ENCODE peak calls at places on chromosomes 16 and 17, in nine cellular contexts. One of them, this sample, is unnamed.

GRCh38 chr17:968812-969766 is 10.5 kb downstream of the NXN start:
- DNase-seq in stromal cell of bone marrow: no peak
- DNase-seq in ELF-1: no peak
- DNase-seq in AG20443: peak
- DNase-seq in activated CD8-positive, alpha-beta T cell treated with anti-CD3 and anti-CD28 coated beads, Interleukin-2, amount 10 ng/mL, durations not matched to agents 7 days and 5 days: no peak
- DNase-seq in stomach: no peak
- DNase-seq in AG04449: no peak
- DNase-seq in anterior cingulate cortex: no peak
- DNase-seq in neural crest cell: no peak
- DNase-seq in this sample: no peak

GRCh38 chr16:68798398-68798797 is 44.9 kb upstream of the TANGO6 start:
- DNase-seq in activated CD8-positive, alpha-beta T cell treated with anti-CD3 and anti-CD28 coated beads, Interleukin-2, amount 10 ng/mL, durations not matched to agents 7 days and 5 days: no peak
- DNase-seq in anterior cingulate cortex: no peak
- DNase-seq in stromal cell of bone marrow: no peak
- DNase-seq in stomach: no peak
- DNase-seq in AG04449: no peak
- DNase-seq in ELF-1: no peak
- DNase-seq in AG20443: no peak
- DNase-seq in neural crest cell: no peak
- DNase-seq in this sample: no peak

GRCh38 chr17:73455767-73456166 is 144.0 kb upstream of the CDC42EP4 start:
- DNase-seq in stromal cell of bone marrow: no peak
- DNase-seq in stomach: no peak
- DNase-seq in AG20443: no peak
- DNase-seq in anterior cingulate cortex: no peak
- DNase-seq in AG04449: no peak
- DNase-seq in activated CD8-positive, alpha-beta T cell treated with anti-CD3 and anti-CD28 coated beads, Interleukin-2, amount 10 ng/mL, durations not matched to agents 7 days and 5 days: no peak
- DNase-seq in neural crest cell: no peak
- DNase-seq in ELF-1: no peak
- DNase-seq in this sample: no peak

GRCh38 chr17:56350592-56350991 is 197.3 kb downstream of the ANKFN1 start:
- DNase-seq in AG04449: no peak
- DNase-seq in neural crest cell: no peak
- DNase-seq in stromal cell of bone marrow: no peak
- DNase-seq in AG20443: no peak
- DNase-seq in ELF-1: no peak
- DNase-seq in activated CD8-positive, alpha-beta T cell treated with anti-CD3 and anti-CD28 coated beads, Interleukin-2, amount 10 ng/mL, durations not matched to agents 7 days and 5 days: no peak
- DNase-seq in stomach: no peak
- DNase-seq in anterior cingulate cortex: no peak
- DNase-seq in this sample: no peak

GRCh38 chr17:28644782-28645575 is at the start of gene BLTP2:
- DNase-seq in AG04449: peak
- DNase-seq in activated CD8-positive, alpha-beta T cell treated with anti-CD3 and anti-CD28 coated beads, Interleukin-2, amount 10 ng/mL, durations not matched to agents 7 days and 5 days: peak
- DNase-seq in stromal cell of bone marrow: peak
- DNase-seq in AG20443: peak
- DNase-seq in ELF-1: peak
- DNase-seq in stomach: peak
- DNase-seq in anterior cingulate cortex: peak
- DNase-seq in neural crest cell: peak
- DNase-seq in this sample: peak

GRCh38 chr17:54977744-54978143 is 9.2 kb downstream of the STXBP4 start:
- DNase-seq in stromal cell of bone marrow: no peak
- DNase-seq in AG20443: no peak
- DNase-seq in activated CD8-positive, alpha-beta T cell treated with anti-CD3 and anti-CD28 coated beads, Interleukin-2, amount 10 ng/mL, durations not matched to agents 7 days and 5 days: no peak
- DNase-seq in ELF-1: no peak
- DNase-seq in anterior cingulate cortex: no peak
- DNase-seq in AG04449: no peak
- DNase-seq in stomach: no peak
- DNase-seq in neural crest cell: no peak
- DNase-seq in this sample: no peak

GRCh38 chr16:77211880-77212735 is 12.9 kb downstream of the SYCE1L start:
- DNase-seq in ELF-1: peak
- DNase-seq in neural crest cell: peak
- DNase-seq in stromal cell of bone marrow: no peak
- DNase-seq in activated CD8-positive, alpha-beta T cell treated with anti-CD3 and anti-CD28 coated beads, Interleukin-2, amount 10 ng/mL, durations not matched to agents 7 days and 5 days: peak
- DNase-seq in AG20443: peak
- DNase-seq in stomach: peak
- DNase-seq in AG04449: no peak
- DNase-seq in anterior cingulate cortex: no peak
- DNase-seq in this sample: no peak

GRCh38 chr17:7882068-7882467 is 6.5 kb upstream of the CHD3 start:
- DNase-seq in AG04449: no peak
- DNase-seq in ELF-1: no peak
- DNase-seq in anterior cingulate cortex: no peak
- DNase-seq in stomach: no peak
- DNase-seq in neural crest cell: no peak
- DNase-seq in stromal cell of bone marrow: no peak
- DNase-seq in activated CD8-positive, alpha-beta T cell treated with anti-CD3 and anti-CD28 coated beads, Interleukin-2, amount 10 ng/mL, durations not matched to agents 7 days and 5 days: no peak
- DNase-seq in AG20443: no peak
- DNase-seq in this sample: peak

GRCh38 chr16:58430718-58431117 is 38.4 kb downstream of the GINS3 start:
- DNase-seq in neural crest cell: no peak
- DNase-seq in stromal cell of bone marrow: no peak
- DNase-seq in stomach: no peak
- DNase-seq in activated CD8-positive, alpha-beta T cell treated with anti-CD3 and anti-CD28 coated beads, Interleukin-2, amount 10 ng/mL, durations not matched to agents 7 days and 5 days: no peak
- DNase-seq in AG04449: no peak
- DNase-seq in ELF-1: no peak
- DNase-seq in AG20443: no peak
- DNase-seq in anterior cingulate cortex: no peak
- DNase-seq in this sample: no peak

This sample was measured in ureter.